ENCODE peak calls at places on chromosomes 7 and 10, in six cellular contexts. D, W, T, P, O and M are unnamed samples.

GRCh38 chr7:102471791-102472125 is 7.0 kb downstream of the POLR2J start:
- DNase-seq in O (no peak), T (no peak), W (no peak), P (no peak), D (peak), M (no peak)

GRCh38 chr10:119817991-119818888 is 54.4 kb downstream of the MCMBP start:
- DNase-seq in D (peak), W (peak), O (peak), T (peak), P (peak), M (peak)

GRCh38 chr7:119256446-119257131 is 1016.4 kb upstream of the KCND2 start:
- DNase-seq in O (no peak), W (no peak), P (no peak), T (no peak), D (no peak), M (no peak)

GRCh38 chr7:99624487-99624886 is 7.7 kb downstream of the ZSCAN25 start:
- DNase-seq in P (no peak), O (peak), D (no peak), T (no peak), W (no peak), M (no peak)

GRCh38 chr7:91201731-91202130 is 62.5 kb upstream of the FZD1 start:
- DNase-seq in P (no peak), O (no peak), T (no peak), W (no peak), D (no peak), M (no peak)

GRCh38 chr7:152411389-152411788 is 24.4 kb downstream of the KMT2C start:
- DNase-seq in T (no peak), W (no peak), D (no peak), P (no peak), O (no peak), M (no peak)

GRCh38 chr10:101052285-101052684 is 9.5 kb upstream of the KAZALD1 start:
- DNase-seq in O (no peak), W (no peak), D (no peak), T (no peak), P (peak), M (no peak)

GRCh38 chr7:44385384-44386138 is 60.2 kb upstream of the CAMK2B start:
- DNase-seq in W (no peak), D (no peak), P (peak), T (no peak), O (peak), M (no peak)

GRCh38 chr7:55622241-55622835 is 50.0 kb upstream of the VOPP1 start:
- DNase-seq in T (no peak), W (no peak), O (no peak), P (peak), D (no peak), M (no peak)

GRCh38 chr7:25832926-25833325 is 319.1 kb upstream of the NFE2L3 start:
- DNase-seq in T (no peak), D (no peak), W (no peak), O (no peak), P (no peak), M (no peak)

GRCh38 chr10:77374189-77374656 is 263.4 kb downstream of the KCNMA1 start:
- DNase-seq in W (no peak), D (no peak), O (no peak), T (no peak), P (no peak), M (no peak)

DNA sequence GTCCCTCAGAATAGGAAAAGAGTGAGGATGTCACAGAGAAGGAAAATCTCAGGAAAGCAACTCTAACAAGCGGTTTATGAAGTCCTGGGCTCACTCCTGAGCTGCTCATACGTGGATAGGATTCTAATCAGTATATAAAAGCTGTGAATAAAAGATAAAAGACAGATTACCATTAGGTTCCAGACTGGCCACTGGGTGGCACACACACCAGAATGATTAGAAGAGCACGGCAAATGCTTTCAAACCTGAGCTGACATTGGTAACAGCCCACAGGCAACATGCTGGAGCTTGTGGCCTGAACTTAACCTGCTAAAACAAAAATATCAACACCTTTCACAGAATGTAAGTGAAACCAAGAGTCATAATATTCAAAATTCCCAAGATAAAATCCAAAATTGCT is 370.8 kb downstream of the GRID1 start:
- DNase-seq in O (peak), W (peak), D (no peak), T (no peak), P (peak), M (peak)
- TF ChIP-seq CTCF in O (peak), W (no peak), D (no peak), T (no peak), P (no peak), M (no peak)

DNA sequence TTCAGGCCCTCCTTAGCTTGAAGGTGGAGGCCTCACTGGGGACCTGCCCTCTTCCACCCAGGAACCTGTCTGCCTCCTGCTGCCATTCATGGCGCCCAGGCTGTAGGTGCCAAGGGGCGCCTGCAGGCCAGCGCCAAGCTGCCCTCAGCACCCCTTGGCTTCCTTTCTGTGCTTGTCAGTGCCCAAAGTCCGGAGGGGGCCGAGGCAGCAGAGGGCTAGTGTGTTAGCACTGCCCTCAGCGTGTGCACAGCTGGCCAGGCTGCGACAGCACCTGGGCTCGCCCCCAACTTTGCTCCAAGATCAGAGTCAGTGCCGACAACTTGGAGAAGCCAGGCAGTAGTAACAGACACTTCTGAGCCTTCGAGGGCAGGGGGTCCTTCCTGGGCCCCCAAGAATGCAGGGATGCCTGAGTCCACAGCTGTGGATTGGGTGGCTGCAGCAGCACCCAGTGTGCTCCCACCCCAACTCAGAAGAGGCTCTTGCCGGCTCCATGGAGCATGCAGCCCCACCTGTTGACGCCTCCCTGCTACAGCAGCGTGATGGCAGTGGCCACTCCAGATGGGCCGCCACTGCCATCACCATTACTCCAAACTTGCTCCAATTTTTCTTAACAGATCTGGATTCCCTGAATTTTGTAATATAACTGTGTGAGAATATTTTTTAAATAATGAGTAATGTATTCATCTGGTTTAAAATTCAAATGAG is 41.7 kb downstream of the CACUL1 start:
- DNase-seq in P (no peak), D (no peak), W (peak), T (no peak), O (no peak), M (peak)
- TF ChIP-seq CTCF in P (no peak), D (no peak), W (peak), T (no peak), O (no peak), M (peak)

GRCh38 chr10:67884842-67885680 is 605 bp downstream of the SIRT1 start:
- DNase-seq in P (peak), O (peak), D (peak), W (peak), T (peak), M (peak)

GRCh38 chr10:67883710-67884312 is 645 bp upstream of the SIRT1 start:
- DNase-seq in O (no peak), P (peak), D (no peak), W (no peak), T (peak), M (no peak)

GRCh38 chr10:67884313-67884841 is at the start of gene SIRT1:
- DNase-seq in W (peak), D (peak), T (peak), O (peak), P (peak), M (peak)
- TF ChIP-seq CTCF in W (no peak), D (no peak), T (no peak), O (no peak), P (no peak), M (no peak)

GRCh38 chr10:44949127-44949802 is 10.3 kb upstream of the RASSF4 start:
- DNase-seq in D (peak), O (no peak), P (no peak), T (no peak), W (no peak), M (no peak)
- TF ChIP-seq CTCF in D (no peak), O (no peak), P (no peak), T (no peak), W (no peak), M (no peak)

GRCh38 chr10:125231116-125231812 is 70.9 kb upstream of the CTBP2 start:
- DNase-seq in T (no peak), D (no peak), O (no peak), W (peak), P (peak), M (no peak)
- TF ChIP-seq CTCF in T (no peak), D (no peak), O (no peak), W (no peak), P (no peak), M (no peak)

DNA sequence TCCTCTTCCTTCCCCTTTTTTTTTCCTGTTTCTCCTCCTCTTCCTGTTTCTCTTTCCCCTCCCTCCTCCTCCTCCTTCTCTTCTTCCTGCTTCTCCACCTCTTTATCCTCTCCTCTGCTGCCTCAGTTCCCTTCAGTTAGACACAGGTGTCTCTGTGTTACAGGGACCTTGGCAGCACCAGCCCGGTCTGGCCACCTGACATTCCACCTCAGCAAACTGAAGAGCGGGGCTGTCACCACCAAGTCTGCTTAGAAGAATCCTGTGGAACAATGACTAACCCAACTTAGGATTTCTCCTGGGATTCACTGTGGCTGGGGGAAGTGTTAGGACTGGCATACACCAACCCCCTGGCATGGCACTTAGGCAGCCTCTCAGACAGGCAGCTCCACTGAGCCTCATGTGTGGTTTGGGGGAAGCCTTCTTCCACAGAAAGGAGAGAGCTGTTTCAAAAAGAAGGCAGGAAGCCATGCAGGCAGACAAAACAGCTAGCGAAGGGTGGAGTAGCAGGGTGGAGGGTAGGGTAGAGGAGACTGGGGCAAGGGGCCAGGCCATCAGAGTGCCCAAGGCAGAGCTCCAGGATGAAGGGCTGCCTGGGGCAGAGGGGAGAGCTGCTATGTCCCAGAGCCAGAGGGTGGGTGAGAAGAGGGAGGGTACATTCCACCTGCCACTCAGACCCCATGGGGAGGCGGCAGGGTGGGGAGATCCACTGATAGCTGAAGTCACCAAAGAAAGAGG is 13.2 kb upstream of the GDF10 start:
- DNase-seq in O (no peak), W (no peak), T (no peak), P (no peak), D (no peak), M (no peak)
- TF ChIP-seq CTCF in O (no peak), W (no peak), T (no peak), P (no peak), D (no peak), M (no peak)

GRCh38 chr10:91164520-91165065 is 55.9 kb upstream of the PCGF5 start:
- DNase-seq in W (no peak), O (no peak), T (no peak), P (peak), D (no peak), M (no peak)
- TF ChIP-seq CTCF in W (no peak), O (no peak), T (no peak), P (no peak), D (no peak), M (no peak)

GRCh38 chr7:35712563-35713226 is 17.8 kb upstream of the HERPUD2 start:
- DNase-seq in O (no peak), P (no peak), W (no peak), D (no peak), T (no peak), M (no peak)

GRCh38 chr7:35714407-35714806 is 19.5 kb upstream of the HERPUD2 start:
- DNase-seq in O (no peak), T (no peak), D (no peak), W (no peak), P (no peak), M (no peak)

GRCh38 chr7:35716038-35716803 is 21.3 kb upstream of the HERPUD2 start:
- DNase-seq in W (no peak), P (peak), O (peak), D (no peak), T (no peak), M (no peak)

GRCh38 chr7:35717013-35717412 is 22.1 kb upstream of the HERPUD2 start:
- DNase-seq in P (no peak), T (no peak), D (no peak), W (no peak), O (no peak), M (no peak)

GRCh38 chr7:35714862-35715261 is 19.9 kb upstream of the HERPUD2 start:
- DNase-seq in W (no peak), T (no peak), O (no peak), D (no peak), P (no peak), M (no peak)
- TF ChIP-seq CTCF in W (no peak), T (no peak), O (no peak), D (no peak), P (no peak), M (no peak)